ENCODE peak calls at places on chromosomes 7 and 10, in four cellular contexts. Y is glutamatergic neuron; V is activated CD4-positive, alpha-beta T cell treated with anti-CD3 and anti-CD28 coated beads for 24 hours; O is heart left ventricle. D is an unnamed sample.

GRCh38 chr10:130409931-130410330 is 273.7 kb downstream of the GLRX3 start:
- DNase-seq in Y (no peak), V (no peak), O (no peak), D (no peak)

GRCh38 chr10:42984035-42984610 is 92.7 kb upstream of the RET start:
- DNase-seq in Y (peak), V (no peak), O (no peak), D (no peak)

GRCh38 chr7:142669074-142669654 is 80.1 kb upstream of the PRSS1 start:
- DNase-seq in Y (no peak), V (no peak), O (no peak), D (no peak)

GRCh38 chr7:138325434-138325833 is 134.6 kb upstream of the TRIM24 start:
- DNase-seq in Y (no peak), V (no peak), O (no peak), D (no peak)

GRCh38 chr7:157016352-157017041 is 6.0 kb upstream of the MNX1 start:
- DNase-seq in Y (no peak), V (no peak), O (no peak), D (no peak)

GRCh38 chr10:128934492-128934891 is 532.5 kb upstream of the MGMT start:
- DNase-seq in Y (no peak), V (no peak), O (no peak), D (no peak)

GRCh38 chr7:130356121-130356759 is 11.6 kb downstream of the CPA5 start:
- DNase-seq in Y (no peak), V (no peak), O (peak), D (no peak)

GRCh38 chr7:74094224-74095095 is 10.9 kb downstream of the LIMK1 start:
- DNase-seq in Y (no peak), V (peak), O (peak), D (no peak)

GRCh38 chr10:95841711-95842498 is 65.9 kb upstream of the CC2D2B start:
- DNase-seq in Y (no peak), V (no peak), O (peak), D (peak)

GRCh38 chr10:71357792-71358265 is 38.8 kb downstream of the SLC29A3 start:
- DNase-seq in Y (no peak), V (no peak), O (no peak), D (no peak)

GRCh38 chr10:101287922-101288638 is 58.8 kb upstream of the LBX1 start:
- DNase-seq in Y (peak), V (no peak), O (no peak), D (no peak)

GRCh38 chr7:12222889-12223579 is 11.9 kb downstream of the TMEM106B start:
- DNase-seq in Y (no peak), V (no peak), O (no peak), D (no peak)

GRCh38 chr7:94696981-94697670 is 41.2 kb upstream of the SGCE start:
- DNase-seq in Y (no peak), V (no peak), O (peak), D (no peak)

GRCh38 chr7:5439209-5439571 is 15.6 kb upstream of the TNRC18 start:
- DNase-seq in Y (no peak), V (no peak), O (no peak), D (no peak)

GRCh38 chr7:41584746-41585145 is 118.1 kb downstream of the INHBA start:
- DNase-seq in Y (no peak), V (no peak), O (no peak), D (no peak)

GRCh38 chr10:127386606-127387327 is 162.3 kb upstream of the NPS start:
- DNase-seq in Y (no peak), V (no peak), O (no peak), D (no peak)

GRCh38 chr7:85229544-85229943 is 42.7 kb upstream of the SEMA3D start:
- DNase-seq in Y (no peak), V (no peak), O (no peak), D (no peak)

GRCh38 chr7:901388-902154 is 25.2 kb downstream of the GET4 start:
- DNase-seq in Y (peak), V (peak), O (peak), D (peak)

GRCh38 chr10:22391605-22392004 is 46.3 kb downstream of the SPAG6 start:
- DNase-seq in Y (no peak), V (no peak), O (no peak), D (no peak)

GRCh38 chr7:108086962-108087361 is 43.2 kb downstream of the LAMB4 start:
- DNase-seq in Y (no peak), V (no peak), O (no peak), D (no peak)

GRCh38 chr7:91603707-91604106 is 276.8 kb downstream of the MTERF1 start:
- DNase-seq in Y (no peak), V (no peak), O (no peak), D (no peak)

GRCh38 chr7:112063974-112064373 is 142.2 kb downstream of the DOCK4 start:
- DNase-seq in Y (no peak), V (no peak), O (no peak), D (no peak)

GRCh38 chr7:128713794-128714193 is 25.4 kb upstream of the CALU start:
- DNase-seq in Y (no peak), V (no peak), O (no peak), D (no peak)

GRCh38 chr10:73577788-73578187 is 13.4 kb downstream of the USP54 start:
- DNase-seq in Y (no peak), V (no peak), O (peak), D (no peak)

GRCh38 chr7:141201145-141201885 is 127.5 kb downstream of the TMEM178B start:
- DNase-seq in Y (no peak), V (no peak), O (no peak), D (no peak)

GRCh38 chr7:50665403-50666123 is 100.4 kb upstream of the DDC start:
- DNase-seq in Y (no peak), V (no peak), O (no peak), D (no peak)

GRCh38 chr10:78905015-78905939 is 163.5 kb upstream of the ZMIZ1 start:
- DNase-seq in Y (no peak), V (no peak), O (no peak), D (no peak)

GRCh38 chr7:76069238-76069638 is 21.3 kb downstream of the MDH2 start:
- DNase-seq in Y (no peak), V (no peak), O (peak), D (no peak)

GRCh38 chr10:104322416-104322782 is 15.9 kb downstream of the ITPRIP start:
- DNase-seq in Y (no peak), V (no peak), O (no peak), D (no peak)

GRCh38 chr7:16428672-16429071 is 7.3 kb upstream of the CRPPA start:
- DNase-seq in Y (no peak), V (no peak), O (no peak), D (no peak)

GRCh38 chr7:1058821-1059199 is 14.5 kb downstream of the GPR146 start:
- DNase-seq in Y (no peak), V (no peak), O (no peak), D (no peak)

GRCh38 chr7:2837476-2837875 is 6.6 kb downstream of the GNA12 start:
- DNase-seq in Y (no peak), V (no peak), O (no peak), D (no peak)

GRCh38 chr7:11540271-11540761 is 291.7 kb downstream of the THSD7A start:
- DNase-seq in Y (no peak), V (no peak), O (peak), D (no peak)